ENCODE peak calls at places on chromosomes 16 and 17, in eight cellular contexts. C, I, A, W, O, Q, X and Z are unnamed samples.

GRCh38 chr17:36937961-36938565 is 788 bp downstream of the LHX1 start:
- DNase-seq in X (no peak), I (no peak), W (peak; percentile 33), C (no peak), Q (peak; percentile 69), O (no peak), A (no peak), Z (no peak)

GRCh38 chr17:64662774-64663367 is 764 bp upstream of the SMURF2 start:
- DNase-seq in O (no peak), W (no peak), Q (no peak), I (no peak), A (peak; percentile 41), C (no peak), X (no peak), Z (no peak)

GRCh38 chr16:2776500-2777139 is 460 bp downstream of the ELOB start:
- DNase-seq in W (peak; percentile 39), O (no peak), I (peak; percentile 48), C (peak; percentile 77), X (no peak), Q (no peak), A (no peak), Z (no peak)

GRCh38 chr17:17041018-17041521 is 1.2 kb upstream of the MPRIP start:
- DNase-seq in O (no peak), X (peak; percentile 65), C (peak; percentile 35), W (no peak), Q (no peak), I (no peak), A (no peak), Z (no peak)

GRCh38 chr16:81632392-81633146 is 146.5 kb upstream of the PLCG2 start:
- DNase-seq in W (peak; percentile 83), A (no peak), C (no peak), I (no peak), O (peak; percentile 60), X (no peak), Q (no peak), Z (peak; percentile 76)

GRCh38 chr16:70465999-70466811 is 11.8 kb downstream of the FCSK start:
- DNase-seq in I (no peak), O (no peak), A (no peak), W (no peak), X (no peak), C (no peak), Q (no peak), Z (no peak)

GRCh38 chr16:66606000-66606751 is 1.7 kb downstream of the CMTM3 start:
- DNase-seq in A (no peak), I (no peak), Q (no peak), X (peak; percentile 34), O (no peak), C (no peak), W (no peak), Z (no peak)

GRCh38 chr16:21598676-21599157 is 660 bp upstream of the METTL9 start:
- DNase-seq in Q (no peak), C (no peak), O (no peak), A (no peak), X (no peak), W (peak; percentile 43), I (peak; percentile 25), Z (no peak)

GRCh38 chr16:21614896-21615295 is 15.5 kb downstream of the METTL9 start:
- DNase-seq in O (no peak), I (no peak), C (no peak), A (no peak), W (no peak), X (no peak), Q (no peak), Z (no peak)

GRCh38 chr17:12982224-12982623 is 35.6 kb downstream of the ELAC2 start:
- DNase-seq in O (no peak), Q (no peak), I (no peak), A (no peak), C (no peak), W (no peak), X (no peak), Z (no peak)

GRCh38 chr17:49951362-49952080 is 17.5 kb upstream of the DLX4 start:
- DNase-seq in A (no peak), C (no peak), Q (peak; percentile 36), O (no peak), X (no peak), I (no peak), W (peak; percentile 17), Z (no peak)

GRCh38 chr17:72158895-72159885 is 38.4 kb downstream of the SOX9 start:
- DNase-seq in Q (no peak), A (no peak), X (peak; percentile 31), C (no peak), I (no peak), W (no peak), O (no peak), Z (no peak)

GRCh38 chr17:44529864-44530263 is 26.7 kb upstream of the GPATCH8 start:
- DNase-seq in O (no peak), I (no peak), Q (no peak), C (no peak), W (no peak), A (no peak), X (no peak), Z (no peak)

GRCh38 chr16:76653390-76654026 is 376.3 kb downstream of the CNTNAP4 start:
- DNase-seq in O (no peak), C (no peak), X (no peak), A (no peak), Q (peak; percentile 39), I (no peak), W (peak; percentile 4), Z (no peak)

GRCh38 chr16:10738231-10739077 is 5.2 kb upstream of the NUBP1 start:
- DNase-seq in C (no peak), O (no peak), I (peak; percentile 84), X (peak; percentile 95), W (peak; percentile 24), Q (no peak), A (no peak), Z (no peak)

GRCh38 chr16:4723071-4723767 is 10.9 kb downstream of the ANKS3 start:
- DNase-seq in W (no peak), A (no peak), X (no peak), I (no peak), O (no peak), Q (no peak), C (no peak), Z (no peak)

GRCh38 chr17:50677851-50678375 is 29.8 kb downstream of the ANKRD40 start:
- DNase-seq in W (no peak), X (no peak), A (no peak), C (peak; percentile 45), I (no peak), O (no peak), Q (no peak), Z (no peak)

GRCh38 chr16:56107944-56108583 is 83.2 kb upstream of the GNAO1 start:
- DNase-seq in W (no peak), X (peak; percentile 46), O (no peak), Q (no peak), I (no peak), C (no peak), A (no peak), Z (no peak)

DNA sequence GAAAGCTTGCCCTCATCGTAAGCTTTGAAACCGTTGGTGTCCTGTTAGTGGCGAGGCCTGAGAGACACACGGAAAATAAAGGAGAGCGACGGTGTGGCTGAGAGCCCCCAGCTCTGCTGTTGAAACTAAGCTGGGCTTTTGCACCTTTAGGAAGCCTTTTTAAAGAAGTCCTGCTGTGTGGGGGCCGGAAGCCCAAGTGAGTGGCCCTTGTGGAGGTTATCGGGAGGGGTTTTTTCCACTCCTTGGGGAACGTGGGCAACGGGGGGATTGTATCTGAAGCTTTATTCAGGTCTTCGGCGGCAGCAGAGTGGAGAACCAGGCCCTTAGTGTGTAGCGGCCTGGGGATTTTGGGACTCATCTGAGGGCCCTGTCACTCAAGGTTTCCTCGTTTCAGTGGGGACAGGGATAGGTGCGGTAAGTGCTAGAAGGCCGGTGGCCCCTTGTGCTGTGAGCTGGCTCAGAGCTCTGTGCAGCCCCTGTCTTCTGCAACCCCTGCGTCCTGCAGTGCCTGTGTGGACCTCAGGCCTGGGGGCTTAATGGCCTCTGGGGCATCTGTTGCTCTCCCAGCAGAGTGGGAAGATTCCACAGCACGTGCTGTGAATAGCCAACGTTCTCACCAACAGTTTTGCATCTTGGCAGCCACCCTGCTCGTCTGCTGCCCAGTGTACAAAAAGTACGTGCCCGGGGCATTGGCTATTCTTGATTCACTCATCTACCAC is 4.7 kb downstream of the FOXC2 start:
- DNase-seq in X (no peak), W (peak; percentile 57), O (no peak), A (no peak), C (no peak), I (no peak), Q (no peak), Z (no peak)
- H3K27me3 ChIP-seq in X (peaks cover 18% of the 10 kb centered on the region), W (no peaks in the 10 kb centered on the region), O (peaks cover 27% of the 10 kb centered on the region), A (peaks cover 84% of the 10 kb centered on the region), C (peaks cover 93% of the 10 kb centered on the region), I (peaks cover 77% of the 10 kb centered on the region), Q (no peaks in the 10 kb centered on the region), Z (peaks cover 10% of the 10 kb centered on the region)

GRCh38 chr17:77322284-77322533 is 181.4 kb downstream of the SEC14L1 start:
- DNase-seq in A (no peak), C (peak; percentile 45), W (no peak), X (no peak), Q (no peak), I (no peak), O (no peak), Z (no peak)
- H3K4me3 ChIP-seq in A (no peak overlapping the region), C (peak overlapping the region; percentile 37), W (no peak overlapping the region), X (peak overlapping the region; percentile 17), Q (peak overlapping the region; percentile 40), I (peak overlapping the region; percentile 57), O (no peak overlapping the region), Z (no peak overlapping the region)

DNA sequence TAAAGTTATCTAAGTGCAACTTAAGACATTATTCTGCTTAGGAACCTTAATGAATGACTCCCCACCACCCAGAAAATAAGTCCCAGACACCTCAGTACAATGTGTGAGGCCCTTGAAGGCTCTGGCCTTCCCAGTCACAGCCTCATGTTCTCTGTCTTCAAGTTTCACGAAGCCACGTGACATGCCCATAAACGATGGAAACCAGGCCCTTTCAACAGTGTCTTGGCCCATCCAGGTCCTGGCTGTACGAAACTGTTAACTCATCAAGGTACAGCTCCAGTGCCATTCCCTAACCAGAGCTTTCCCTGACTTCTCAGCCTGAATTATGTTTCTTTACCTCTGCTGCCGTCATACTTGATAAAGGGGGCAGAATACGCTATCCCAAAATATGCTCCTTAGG is 69.0 kb downstream of the ARHGAP17 start:
- DNase-seq in A (no peak), Q (no peak), O (no peak), I (no peak), C (no peak), W (no peak), X (no peak), Z (no peak)
- H3K4me1 ChIP-seq in A (no peaks in the 10 kb centered on the region), Q (no peaks in the 10 kb centered on the region), O (no peaks in the 10 kb centered on the region), I (no peaks in the 10 kb centered on the region), C (no peaks in the 10 kb centered on the region), W (no peaks in the 10 kb centered on the region), X (no peaks in the 10 kb centered on the region), Z (no peaks in the 10 kb centered on the region)

GRCh38 chr16:86569843-86570447 is 3.3 kb downstream of the FOXC2 start:
- DNase-seq in A (no peak), W (peak; percentile 29), Q (no peak), C (no peak), O (no peak), X (no peak), I (no peak), Z (no peak)

GRCh38 chr16:86568677-86569623 is 2.3 kb downstream of the FOXC2 start:
- DNase-seq in C (no peak), X (no peak), Q (no peak), O (no peak), I (no peak), W (peak; percentile 27), A (no peak), Z (no peak)

GRCh38 chr16:86572616-86573015 is 5.7 kb upstream of the FOXL1 start:
- DNase-seq in O (no peak), W (no peak), A (no peak), X (no peak), Q (no peak), I (no peak), C (no peak), Z (no peak)

GRCh38 chr16:86572041-86572521 is 5.5 kb downstream of the FOXC2 start:
- DNase-seq in I (no peak), Q (no peak), O (no peak), C (no peak), A (no peak), W (peak; percentile 58), X (no peak), Z (no peak)

GRCh38 chr16:86570542-86571196 is 4.0 kb downstream of the FOXC2 start:
- DNase-seq in W (no peak), X (no peak), Q (no peak), C (no peak), I (no peak), O (no peak), A (no peak), Z (no peak)
- H3K27me3 ChIP-seq in W (no peaks in the 10 kb centered on the region), X (peaks cover 21% of the 10 kb centered on the region), Q (peaks cover 2% of the 10 kb centered on the region), C (peaks cover 93% of the 10 kb centered on the region), I (peaks cover 78% of the 10 kb centered on the region), O (peaks cover 32% of the 10 kb centered on the region), A (peaks cover 88% of the 10 kb centered on the region), Z (peaks cover under 1% of the 10 kb centered on the region)